ENCODE peak calls at places on chromosomes 13 and 19, in nine cellular contexts. J is mammary epithelial cell, G is body of pancreas, O is left ventricle myocardium inferior, U is WERI-Rb-1, M is uterus, A is transverse colon, W is tibial artery, C is HepG2. E is an unnamed sample.
A peak's percentile ranks its signal among the peaks of the same experiment; 100 is the strongest.

GRCh38 chr13:40777166-40777956 is 6.4 kb upstream of the MRPS31 start:
- DNase-seq in J (peak; percentile 47), G (peak; percentile 40), O (no peak), U (peak; percentile 14), M (no peak), A (peak; percentile 43), W (no peak), C (peak; percentile 71), E (no peak)

GRCh38 chr19:44059229-44059628 is 7.4 kb downstream of the ZNF223 start:
- DNase-seq in J (no peak), G (no peak), O (no peak), U (no peak), M (no peak), A (no peak), W (no peak), C (no peak), E (no peak)

GRCh38 chr13:110706570-110707378 is 858 bp upstream of the CARS2 start:
- DNase-seq in J (no peak), G (no peak), O (no peak), U (no peak), M (no peak), A (no peak), W (no peak), C (no peak), E (no peak)

GRCh38 chr19:45098521-45099464 is 5.8 kb downstream of the PPP1R37 start:
- DNase-seq in J (no peak), G (no peak), O (peak; percentile 45), U (no peak), M (peak; percentile 35), A (no peak), W (no peak), C (peak; percentile 40), E (no peak)

GRCh38 chr13:33110713-33111413 is 94.6 kb downstream of the KL start:
- DNase-seq in J (no peak), G (no peak), O (peak; percentile 65), U (no peak), M (no peak), A (no peak), W (peak; percentile 67), C (no peak), E (no peak)

GRCh38 chr19:10226376-10227214 is 4.5 kb downstream of the S1PR2 start:
- DNase-seq in J (no peak), G (no peak), O (peak; percentile 83), U (no peak), M (peak; percentile 95), A (peak; percentile 58), W (peak; percentile 84), C (no peak), E (no peak)

GRCh38 chr19:1076951-1077350 is 10.0 kb downstream of the ARHGAP45 start:
- DNase-seq in J (peak; percentile 77), G (no peak), O (peak; percentile 67), U (no peak), M (no peak), A (peak; percentile 89), W (peak; percentile 65), C (no peak), E (peak; percentile 51)

GRCh38 chr13:66775196-66775595 is 454.9 kb downstream of the PCDH9 start:
- DNase-seq in J (no peak), G (no peak), O (no peak), U (no peak), M (no peak), A (no peak), W (no peak), C (no peak), E (no peak)

GRCh38 chr13:50576156-50576555 is 267.3 kb downstream of the DLEU7 start:
- DNase-seq in J (no peak), G (peak; percentile 72), O (no peak), U (no peak), M (no peak), A (peak; percentile 62), W (no peak), C (no peak), E (no peak)

GRCh38 chr19:36891768-36892357 is 24.2 kb downstream of the ZNF829 start:
- DNase-seq in J (no peak), G (no peak), O (no peak), U (no peak), M (no peak), A (no peak), W (no peak), C (no peak), E (no peak)
- H3K36me3 ChIP-seq in J (no peaks in the 10 kb centered on the region), G (peaks cover 25% of the 10 kb centered on the region), O (peaks cover 98% of the 10 kb centered on the region), U (peaks cover 70% of the 10 kb centered on the region), M (no peaks in the 10 kb centered on the region), A (no peaks in the 10 kb centered on the region), W (peaks cover 93% of the 10 kb centered on the region), C (no peaks in the 10 kb centered on the region), E (peaks cover 16% of the 10 kb centered on the region)

GRCh38 chr19:30376272-30376671 is 4.1 kb downstream of the ZNF536 start:
- DNase-seq in J (no peak), G (no peak), O (no peak), U (peak; percentile 55), M (no peak), A (no peak), W (peak; percentile 9), C (no peak), E (no peak)

GRCh38 chr19:30374791-30375650 is 2.8 kb downstream of the ZNF536 start:
- DNase-seq in J (no peak), G (no peak), O (no peak), U (peak; percentile 43), M (no peak), A (no peak), W (no peak), C (no peak), E (no peak)

GRCh38 chr19:30375651-30376050 is 3.5 kb downstream of the ZNF536 start:
- DNase-seq in J (no peak), G (no peak), O (no peak), U (no peak), M (no peak), A (no peak), W (no peak), C (no peak), E (no peak)

GRCh38 chr19:30378701-30379100 is 6.5 kb downstream of the ZNF536 start:
- DNase-seq in J (no peak), G (no peak), O (no peak), U (no peak), M (no peak), A (no peak), W (peak; percentile 7), C (no peak), E (no peak)

DNA sequence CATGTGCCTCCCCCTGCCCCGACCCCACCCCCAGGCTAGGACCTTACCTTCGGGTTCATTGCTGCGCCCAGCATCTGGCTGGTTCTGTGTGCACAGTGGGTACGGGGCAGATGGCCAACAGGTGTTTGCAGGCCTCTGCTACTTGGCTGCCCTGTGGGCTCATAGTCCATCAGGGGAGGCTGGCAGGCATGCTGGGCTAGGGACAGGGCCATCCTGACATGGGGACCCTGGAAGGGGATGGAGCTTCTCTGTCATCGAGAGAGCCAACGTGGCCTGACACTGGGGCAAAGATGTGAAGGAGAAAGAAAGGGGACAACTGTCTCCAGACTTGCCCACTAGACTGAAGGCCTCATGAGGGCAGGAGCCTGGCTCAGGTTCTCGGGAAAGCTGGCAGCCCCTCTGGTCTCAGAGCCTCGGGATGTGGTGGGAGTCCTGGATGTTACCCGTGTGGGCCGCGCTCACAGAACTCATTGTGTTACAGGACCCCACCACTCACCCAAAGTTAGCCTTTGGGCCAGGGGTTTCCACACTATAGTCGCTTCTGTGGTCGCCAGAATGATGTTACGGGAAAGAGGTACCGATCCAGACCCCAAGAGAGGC is 4.7 kb downstream of the ZNF536 start:
- DNase-seq in J (no peak), G (no peak), O (no peak), U (no peak), M (no peak), A (no peak), W (peak; percentile 15), C (no peak), E (no peak)
- H3K27me3 ChIP-seq in J (peaks cover 2% of the 10 kb centered on the region), G (peaks cover 7% of the 10 kb centered on the region), O (peaks cover 79% of the 10 kb centered on the region), U (no peaks in the 10 kb centered on the region), M (peaks cover 21% of the 10 kb centered on the region), A (peaks cover 41% of the 10 kb centered on the region), W (peaks cover 38% of the 10 kb centered on the region), C (peaks cover 20% of the 10 kb centered on the region), E (no peaks in the 10 kb centered on the region)

GRCh38 chr19:58429745-58430144 is 10.2 kb downstream of the ZNF132 start:
- DNase-seq in J (no peak), G (no peak), O (no peak), U (no peak), M (no peak), A (no peak), W (no peak), C (no peak), E (no peak)
- H3K9me3 ChIP-seq in J (peaks cover 80% of the 10 kb centered on the region), G (no peaks in the 10 kb centered on the region), O (peaks cover 90% of the 10 kb centered on the region), U (peaks cover 56% of the 10 kb centered on the region), M (peaks cover 61% of the 10 kb centered on the region), A (peaks cover 71% of the 10 kb centered on the region), W (peaks cover 97% of the 10 kb centered on the region), C (no peaks in the 10 kb centered on the region), E (peaks cover 67% of the 10 kb centered on the region)

GRCh38 chr19:50030937-50031336 is 5.1 kb downstream of the ZNF473 start:
- DNase-seq in J (no peak), G (no peak), O (no peak), U (no peak), M (no peak), A (no peak), W (no peak), C (no peak), E (no peak)
- H3K36me3 ChIP-seq in J (no peaks in the 10 kb centered on the region), G (no peaks in the 10 kb centered on the region), O (peaks cover 53% of the 10 kb centered on the region), U (peaks cover 69% of the 10 kb centered on the region), M (no peaks in the 10 kb centered on the region), A (no peaks in the 10 kb centered on the region), W (peaks cover 32% of the 10 kb centered on the region), C (peaks cover 25% of the 10 kb centered on the region), E (no peaks in the 10 kb centered on the region)

GRCh38 chr19:17687141-17687856 is 855 bp downstream of the UNC13A start:
- DNase-seq in J (no peak), G (no peak), O (no peak), U (peak; percentile 33), M (no peak), A (no peak), W (no peak), C (no peak), E (no peak)
- H3K27me3 ChIP-seq in J (peaks cover 15% of the 10 kb centered on the region), G (peaks cover 12% of the 10 kb centered on the region), O (peaks cover 97% of the 10 kb centered on the region), U (no peaks in the 10 kb centered on the region), M (no peaks in the 10 kb centered on the region), A (peaks cover 83% of the 10 kb centered on the region), W (peaks cover 73% of the 10 kb centered on the region), C (peaks cover 18% of the 10 kb centered on the region), E (peaks cover 20% of the 10 kb centered on the region)